ENCODE peak calls at places on chromosomes 4 and X, in five cellular contexts. N, E, W, B and R are unnamed samples.
A peak's percentile ranks its signal among the peaks of the same experiment; 100 is the strongest.

GRCh38 chr4:35125995-35126712 is 1118.2 kb downstream of the ARAP2 start:
- DNase-seq in N (no peak), E (no peak), W (no peak), B (no peak), R (no peak)

GRCh38 chr4:94237271-94237670 is 29.6 kb downstream of the SMARCAD1 start:
- DNase-seq in E (no peak), B (no peak), N (no peak), W (no peak), R (no peak)

GRCh38 chrX:103338663-103339062 is 8.6 kb downstream of the TCEAL7 start:
- DNase-seq in E (no peak), B (no peak), N (no peak), W (no peak), R (no peak)

GRCh38 chrX:136130931-136131843 is 16.1 kb upstream of the FHL1 start:
- DNase-seq in W (no peak), E (peak; percentile 11), N (no peak), B (no peak), R (no peak)

GRCh38 chr4:25767877-25768475 is 94.8 kb downstream of the SEL1L3 start:
- DNase-seq in B (no peak), W (peak; percentile 56), E (peak; percentile 78), N (peak; percentile 59), R (no peak)

GRCh38 chrX:42106556-42106955 is 183.2 kb upstream of the CASK start:
- DNase-seq in N (no peak), W (no peak), B (no peak), E (no peak), R (no peak)

GRCh38 chrX:105821471-105822081 is 763 bp upstream of the NRK start:
- DNase-seq in B (no peak), W (peak; percentile 16), E (no peak), N (no peak), R (no peak)

GRCh38 chr4:16505726-16506125 is 279.5 kb upstream of the TAPT1 start:
- DNase-seq in W (no peak), N (no peak), E (no peak), B (no peak), R (no peak)

GRCh38 chr4:78059524-78059889 is 2.4 kb downstream of the FRAS1 start:
- DNase-seq in N (peak; percentile 91), W (peak; percentile 47), E (peak; percentile 44), B (no peak), R (peak; percentile 73)

GRCh38 chr4:184108006-184108501 is 109.6 kb downstream of the ENPP6 start:
- DNase-seq in W (no peak), N (no peak), E (no peak), B (no peak), R (no peak)

GRCh38 chrX:64975491-64975890 is 759 bp downstream of the ZC4H2 start:
- DNase-seq in B (no peak), W (peak; percentile 29), E (no peak), N (peak; percentile 32), R (no peak)

GRCh38 chrX:68935362-68935761 is 106.5 kb downstream of the EFNB1 start:
- DNase-seq in W (no peak), B (no peak), E (no peak), N (no peak), R (no peak)

GRCh38 chrX:108216405-108216804 is 124.8 kb downstream of the ATG4A start:
- DNase-seq in N (no peak), W (no peak), E (no peak), B (no peak), R (no peak)

GRCh38 chrX:133776072-133776471 is 209.3 kb downstream of the GPC3 start:
- DNase-seq in B (no peak), W (peak; percentile 55), N (peak; percentile 17), E (no peak), R (no peak)

GRCh38 chrX:872090-872489 is 241.5 kb downstream of the SHOX start:
- DNase-seq in W (no peak), E (no peak), N (no peak), B (no peak), R (no peak)

GRCh38 chr4:177405508-177405907 is 36.7 kb downstream of the AGA start:
- DNase-seq in N (no peak), B (no peak), W (no peak), E (no peak), R (no peak)

GRCh38 chrX:20637351-20637750 is 370.6 kb upstream of the RPS6KA3 start:
- DNase-seq in N (no peak), W (no peak), B (no peak), E (no peak), R (no peak)

GRCh38 chr4:35342833-35343232 is 901.5 kb downstream of the ARAP2 start:
- DNase-seq in B (no peak), E (no peak), W (no peak), N (no peak), R (no peak)

GRCh38 chr4:109816082-109816442 is 500 bp downstream of the GAR1 start:
- DNase-seq in B (peak; percentile 14), W (no peak), N (no peak), E (peak; percentile 2), R (no peak)

GRCh38 chr4:2767705-2768074 is 11.6 kb upstream of the TNIP2 start:
- DNase-seq in W (no peak), B (no peak), E (no peak), N (no peak), R (no peak)

GRCh38 chr4:109721033-109721432 is 8.8 kb downstream of the PLA2G12A start:
- DNase-seq in W (no peak), E (peak; percentile 45), N (no peak), B (no peak), R (no peak)

GRCh38 chrX:39821709-39822095 is 276.1 kb downstream of the BCOR start:
- DNase-seq in W (no peak), B (no peak), E (no peak), N (no peak), R (no peak)